ENCODE peak calls at places on chromosomes 13 and 19, in seven cellular contexts. One of them, this sample, is unnamed.

GRCh38 chr13:109787135-109787954 is 962 bp upstream of the IRS2 start:
- DNase-seq in uterus: peak
- DNase-seq in HFF-Myc: no peak
- DNase-seq in cardiac muscle cell: peak
- DNase-seq in thoracic aorta: no peak
- DNase-seq in mesothelial cell of epicardium: peak
- DNase-seq in heart right ventricle: peak
- DNase-seq in this sample: peak

GRCh38 chr13:83798731-83799130 is 83.5 kb downstream of the SLITRK1 start:
- DNase-seq in uterus: no peak
- DNase-seq in HFF-Myc: no peak
- DNase-seq in cardiac muscle cell: no peak
- DNase-seq in thoracic aorta: no peak
- DNase-seq in mesothelial cell of epicardium: no peak
- DNase-seq in heart right ventricle: no peak
- DNase-seq in this sample: no peak

GRCh38 chr13:98785405-98785804 is 32.9 kb upstream of the SLC15A1 start:
- DNase-seq in uterus: no peak
- DNase-seq in HFF-Myc: no peak
- DNase-seq in cardiac muscle cell: no peak
- DNase-seq in thoracic aorta: no peak
- DNase-seq in mesothelial cell of epicardium: no peak
- DNase-seq in heart right ventricle: no peak
- DNase-seq in this sample: no peak

GRCh38 chr13:92967923-92968322 is 258.7 kb upstream of the GPC6 start:
- DNase-seq in uterus: no peak
- DNase-seq in HFF-Myc: no peak
- DNase-seq in cardiac muscle cell: no peak
- DNase-seq in thoracic aorta: no peak
- DNase-seq in mesothelial cell of epicardium: no peak
- DNase-seq in heart right ventricle: no peak
- DNase-seq in this sample: no peak

GRCh38 chr13:29457299-29457698 is 138.2 kb downstream of the SLC7A1 start:
- DNase-seq in uterus: no peak
- DNase-seq in HFF-Myc: peak
- DNase-seq in cardiac muscle cell: no peak
- DNase-seq in thoracic aorta: no peak
- DNase-seq in mesothelial cell of epicardium: no peak
- DNase-seq in heart right ventricle: no peak
- DNase-seq in this sample: no peak

GRCh38 chr13:103100795-103101194 is 34.6 kb upstream of the SLC10A2 start:
- DNase-seq in uterus: no peak
- DNase-seq in HFF-Myc: no peak
- DNase-seq in cardiac muscle cell: no peak
- DNase-seq in thoracic aorta: no peak
- DNase-seq in mesothelial cell of epicardium: no peak
- DNase-seq in heart right ventricle: no peak
- DNase-seq in this sample: no peak

GRCh38 chr19:53808710-53809125 is 15.4 kb downstream of the NLRP12 start:
- DNase-seq in uterus: no peak
- DNase-seq in HFF-Myc: peak
- DNase-seq in cardiac muscle cell: peak
- DNase-seq in thoracic aorta: no peak
- DNase-seq in mesothelial cell of epicardium: no peak
- DNase-seq in heart right ventricle: no peak
- DNase-seq in this sample: no peak

GRCh38 chr13:37102896-37103295 is 2.6 kb downstream of the CSNK1A1L start:
- DNase-seq in uterus: no peak
- DNase-seq in HFF-Myc: no peak
- DNase-seq in cardiac muscle cell: no peak
- DNase-seq in thoracic aorta: no peak
- DNase-seq in mesothelial cell of epicardium: no peak
- DNase-seq in heart right ventricle: no peak
- DNase-seq in this sample: no peak

GRCh38 chr13:85528578-85529215 is 270.5 kb downstream of the SLITRK6 start:
- DNase-seq in uterus: no peak
- DNase-seq in HFF-Myc: peak
- DNase-seq in cardiac muscle cell: no peak
- DNase-seq in thoracic aorta: no peak
- DNase-seq in mesothelial cell of epicardium: no peak
- DNase-seq in heart right ventricle: no peak
- DNase-seq in this sample: no peak

GRCh38 chr13:39452834-39453233 is 150.2 kb downstream of the LHFPL6 start:
- DNase-seq in uterus: no peak
- DNase-seq in HFF-Myc: no peak
- DNase-seq in cardiac muscle cell: peak
- DNase-seq in thoracic aorta: no peak
- DNase-seq in mesothelial cell of epicardium: no peak
- DNase-seq in heart right ventricle: no peak
- DNase-seq in this sample: no peak

GRCh38 chr13:43648733-43649132 is 138.0 kb downstream of the ENOX1 start:
- DNase-seq in uterus: no peak
- DNase-seq in HFF-Myc: no peak
- DNase-seq in cardiac muscle cell: peak
- DNase-seq in thoracic aorta: no peak
- DNase-seq in mesothelial cell of epicardium: no peak
- DNase-seq in heart right ventricle: no peak
- DNase-seq in this sample: no peak

GRCh38 chr13:51243832-51244231 is 21.6 kb downstream of the FAM124A start:
- DNase-seq in uterus: no peak
- DNase-seq in HFF-Myc: no peak
- DNase-seq in cardiac muscle cell: no peak
- DNase-seq in thoracic aorta: no peak
- DNase-seq in mesothelial cell of epicardium: no peak
- DNase-seq in heart right ventricle: no peak
- DNase-seq in this sample: no peak

GRCh38 chr13:53301449-53301848 is 272.8 kb downstream of the OLFM4 start:
- DNase-seq in uterus: no peak
- DNase-seq in HFF-Myc: no peak
- DNase-seq in cardiac muscle cell: no peak
- DNase-seq in thoracic aorta: no peak
- DNase-seq in mesothelial cell of epicardium: no peak
- DNase-seq in heart right ventricle: no peak
- DNase-seq in this sample: no peak

GRCh38 chr13:40101708-40102359 is 446.4 kb downstream of the COG6 start:
- DNase-seq in uterus: no peak
- DNase-seq in HFF-Myc: no peak
- DNase-seq in cardiac muscle cell: no peak
- DNase-seq in thoracic aorta: no peak
- DNase-seq in mesothelial cell of epicardium: no peak
- DNase-seq in heart right ventricle: no peak
- DNase-seq in this sample: no peak

GRCh38 chr19:50230379-50231351 is 27.2 kb downstream of the MYH14 start:
- DNase-seq in uterus: no peak
- DNase-seq in HFF-Myc: no peak
- DNase-seq in cardiac muscle cell: no peak
- DNase-seq in thoracic aorta: no peak
- DNase-seq in mesothelial cell of epicardium: no peak
- DNase-seq in heart right ventricle: peak
- DNase-seq in this sample: no peak
- TF ChIP-seq CTCF in uterus: no peak
- TF ChIP-seq CTCF in HFF-Myc: no peak
- TF ChIP-seq CTCF in cardiac muscle cell: no peak
- TF ChIP-seq CTCF in thoracic aorta: no peak
- TF ChIP-seq CTCF in mesothelial cell of epicardium: no peak
- TF ChIP-seq CTCF in heart right ventricle: no peak
- TF ChIP-seq CTCF in this sample: peak

DNA sequence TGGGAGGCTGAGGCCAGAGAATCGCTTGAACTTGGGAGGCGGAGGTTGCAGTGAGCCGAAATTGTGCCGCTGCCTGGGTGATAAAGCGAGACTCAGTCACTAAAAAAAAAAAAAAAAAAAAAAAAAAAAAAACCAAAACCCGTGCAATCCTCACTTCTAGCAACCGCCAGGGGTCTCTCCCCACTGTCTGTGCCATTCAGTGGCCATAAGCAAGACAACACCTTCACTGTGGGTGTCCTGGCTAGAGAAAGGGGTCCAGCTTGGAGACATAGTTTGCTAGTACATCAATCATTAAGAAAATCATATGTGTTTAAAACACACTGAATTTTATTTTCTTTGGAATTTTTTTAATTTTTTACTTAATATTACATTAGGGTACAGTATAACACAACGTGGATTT is 68.2 kb downstream of the RASL11A start:
- DNase-seq in uterus: no peak
- DNase-seq in HFF-Myc: no peak
- DNase-seq in cardiac muscle cell: peak
- DNase-seq in thoracic aorta: no peak
- DNase-seq in mesothelial cell of epicardium: no peak
- DNase-seq in heart right ventricle: no peak
- DNase-seq in this sample: no peak
- TF ChIP-seq CTCF in uterus: no peak
- TF ChIP-seq CTCF in HFF-Myc: peak
- TF ChIP-seq CTCF in cardiac muscle cell: no peak
- TF ChIP-seq CTCF in thoracic aorta: no peak
- TF ChIP-seq CTCF in mesothelial cell of epicardium: no peak
- TF ChIP-seq CTCF in heart right ventricle: no peak
- TF ChIP-seq CTCF in this sample: no peak

GRCh38 chr19:35306473-35307246 is 14.7 kb downstream of the MAG start:
- DNase-seq in uterus: no peak
- DNase-seq in HFF-Myc: no peak
- DNase-seq in cardiac muscle cell: no peak
- DNase-seq in thoracic aorta: no peak
- DNase-seq in mesothelial cell of epicardium: no peak
- DNase-seq in heart right ventricle: no peak
- DNase-seq in this sample: no peak
- TF ChIP-seq CTCF in uterus: no peak
- TF ChIP-seq CTCF in HFF-Myc: no peak
- TF ChIP-seq CTCF in cardiac muscle cell: peak
- TF ChIP-seq CTCF in thoracic aorta: no peak
- TF ChIP-seq CTCF in mesothelial cell of epicardium: no peak
- TF ChIP-seq CTCF in heart right ventricle: no peak
- TF ChIP-seq CTCF in this sample: peak

GRCh38 chr19:10207026-10207425 is 12.3 kb upstream of the DNMT1 start:
- DNase-seq in uterus: no peak
- DNase-seq in HFF-Myc: no peak
- DNase-seq in cardiac muscle cell: no peak
- DNase-seq in thoracic aorta: no peak
- DNase-seq in mesothelial cell of epicardium: no peak
- DNase-seq in heart right ventricle: no peak
- DNase-seq in this sample: no peak

GRCh38 chr19:10205636-10206035 is 10.9 kb upstream of the DNMT1 start:
- DNase-seq in uterus: no peak
- DNase-seq in HFF-Myc: no peak
- DNase-seq in cardiac muscle cell: no peak
- DNase-seq in thoracic aorta: no peak
- DNase-seq in mesothelial cell of epicardium: no peak
- DNase-seq in heart right ventricle: no peak
- DNase-seq in this sample: no peak

GRCh38 chr19:10203686-10204085 is 8.9 kb upstream of the DNMT1 start:
- DNase-seq in uterus: no peak
- DNase-seq in HFF-Myc: no peak
- DNase-seq in cardiac muscle cell: no peak
- DNase-seq in thoracic aorta: no peak
- DNase-seq in mesothelial cell of epicardium: no peak
- DNase-seq in heart right ventricle: no peak
- DNase-seq in this sample: no peak

GRCh38 chr19:10206226-10206873 is 11.6 kb upstream of the DNMT1 start:
- DNase-seq in uterus: no peak
- DNase-seq in HFF-Myc: no peak
- DNase-seq in cardiac muscle cell: no peak
- DNase-seq in thoracic aorta: no peak
- DNase-seq in mesothelial cell of epicardium: no peak
- DNase-seq in heart right ventricle: no peak
- DNase-seq in this sample: no peak

GRCh38 chr19:10201176-10201575 is 6.4 kb upstream of the DNMT1 start:
- DNase-seq in uterus: no peak
- DNase-seq in HFF-Myc: no peak
- DNase-seq in cardiac muscle cell: no peak
- DNase-seq in thoracic aorta: no peak
- DNase-seq in mesothelial cell of epicardium: no peak
- DNase-seq in heart right ventricle: no peak
- DNase-seq in this sample: no peak
- TF ChIP-seq CTCF in uterus: no peak
- TF ChIP-seq CTCF in HFF-Myc: no peak
- TF ChIP-seq CTCF in cardiac muscle cell: no peak
- TF ChIP-seq CTCF in thoracic aorta: no peak
- TF ChIP-seq CTCF in mesothelial cell of epicardium: no peak
- TF ChIP-seq CTCF in heart right ventricle: no peak
- TF ChIP-seq CTCF in this sample: no peak

GRCh38 chr19:21197589-21198295 is 55.9 kb downstream of the ZNF431 start:
- DNase-seq in uterus: no peak
- DNase-seq in HFF-Myc: no peak
- DNase-seq in cardiac muscle cell: no peak
- DNase-seq in thoracic aorta: no peak
- DNase-seq in mesothelial cell of epicardium: no peak
- DNase-seq in heart right ventricle: no peak
- DNase-seq in this sample: no peak

DNA sequence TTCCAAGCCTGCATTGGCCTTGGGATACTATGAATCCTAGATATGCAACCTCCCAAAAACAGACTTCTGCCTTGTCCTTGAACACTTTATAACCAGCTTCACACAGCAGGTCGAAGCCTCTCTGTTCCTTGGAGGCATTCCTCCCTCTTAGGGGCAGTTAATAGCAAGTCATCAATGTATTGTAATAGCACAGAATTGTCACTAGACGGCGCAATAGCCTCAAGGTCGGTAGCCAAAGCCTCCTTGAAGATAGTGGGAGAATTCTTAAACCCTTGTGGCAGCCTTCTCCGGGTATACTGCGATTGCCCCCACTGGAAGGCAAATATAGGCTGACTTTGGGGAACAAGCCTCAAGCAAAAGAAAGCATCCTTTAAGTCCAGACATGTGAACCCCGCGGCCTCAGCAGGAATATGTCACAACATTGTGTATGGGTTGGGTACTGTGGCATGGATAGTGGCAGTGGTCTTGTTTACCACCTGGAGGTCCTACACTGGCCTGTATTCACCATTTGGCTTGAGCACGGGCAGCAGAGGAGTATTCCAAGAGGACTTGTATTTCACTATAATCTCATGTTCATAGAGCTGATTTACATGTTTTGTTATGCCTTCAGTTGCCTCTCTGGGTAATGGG is 61.1 kb downstream of the ZNF431 start:
- DNase-seq in uterus: no peak
- DNase-seq in HFF-Myc: no peak
- DNase-seq in cardiac muscle cell: peak
- DNase-seq in thoracic aorta: no peak
- DNase-seq in mesothelial cell of epicardium: no peak
- DNase-seq in heart right ventricle: no peak
- DNase-seq in this sample: peak
- TF ChIP-seq CTCF in uterus: peak
- TF ChIP-seq CTCF in HFF-Myc: peak
- TF ChIP-seq CTCF in cardiac muscle cell: peak
- TF ChIP-seq CTCF in thoracic aorta: peak
- TF ChIP-seq CTCF in mesothelial cell of epicardium: peak
- TF ChIP-seq CTCF in heart right ventricle: peak
- TF ChIP-seq CTCF in this sample: peak

GRCh38 chr13:45121421-45121820 is 1.1 kb downstream of the GTF2F2 start:
- DNase-seq in uterus: no peak
- DNase-seq in HFF-Myc: no peak
- DNase-seq in cardiac muscle cell: peak
- DNase-seq in thoracic aorta: no peak
- DNase-seq in mesothelial cell of epicardium: no peak
- DNase-seq in heart right ventricle: no peak
- DNase-seq in this sample: no peak
- TF ChIP-seq CTCF in uterus: no peak
- TF ChIP-seq CTCF in HFF-Myc: peak
- TF ChIP-seq CTCF in cardiac muscle cell: peak
- TF ChIP-seq CTCF in thoracic aorta: no peak
- TF ChIP-seq CTCF in mesothelial cell of epicardium: no peak
- TF ChIP-seq CTCF in heart right ventricle: no peak
- TF ChIP-seq CTCF in this sample: peak

GRCh38 chr13:59742467-59742866 is 421.3 kb downstream of the DIAPH3 start:
- DNase-seq in uterus: no peak
- DNase-seq in HFF-Myc: no peak
- DNase-seq in cardiac muscle cell: no peak
- DNase-seq in thoracic aorta: no peak
- DNase-seq in mesothelial cell of epicardium: no peak
- DNase-seq in heart right ventricle: no peak
- DNase-seq in this sample: no peak
- TF ChIP-seq CTCF in uterus: no peak
- TF ChIP-seq CTCF in HFF-Myc: no peak
- TF ChIP-seq CTCF in cardiac muscle cell: no peak
- TF ChIP-seq CTCF in thoracic aorta: no peak
- TF ChIP-seq CTCF in mesothelial cell of epicardium: no peak
- TF ChIP-seq CTCF in heart right ventricle: no peak
- TF ChIP-seq CTCF in this sample: no peak